ENCODE peak calls at places on chromosomes 3 and 15, in eight cellular contexts. C, K, N, A, H, R, W and M are unnamed samples.

GRCh38 chr15:60419752-60420151 is 22.0 kb upstream of the ANXA2 start:
- DNase-seq in C (no peak), N (no peak), W (no peak), K (peak; percentile 41), H (no peak), A (peak; percentile 76), R (no peak), M (no peak)

GRCh38 chr3:129314757-129315385 is 36.2 kb downstream of the HMCES start:
- DNase-seq in C (peak; percentile 90), R (peak; percentile 94), H (peak; percentile 87), K (peak; percentile 95), N (peak; percentile 88), A (peak; percentile 85), W (peak; percentile 98), M (peak; percentile 95)

GRCh38 chr15:91941871-91942270 is 88.4 kb downstream of the SLCO3A1 start:
- DNase-seq in N (no peak), W (no peak), H (no peak), C (no peak), R (no peak), K (peak; percentile 42), A (no peak), M (no peak)

GRCh38 chr3:110732420-110732819 is 339.2 kb upstream of the NECTIN3 start:
- DNase-seq in H (no peak), N (no peak), W (no peak), R (no peak), C (no peak), K (no peak), A (no peak), M (no peak)

GRCh38 chr3:197468866-197469382 is 86.8 kb downstream of the BDH1 start:
- DNase-seq in N (peak; percentile 72), C (no peak), H (no peak), W (no peak), A (peak; percentile 54), K (peak; percentile 62), R (no peak), M (no peak)

GRCh38 chr3:143885803-143886427 is 37.6 kb upstream of the SLC9A9 start:
- DNase-seq in R (no peak), N (peak; percentile 34), A (peak; percentile 17), W (peak; percentile 35), H (no peak), K (peak; percentile 67), C (no peak), M (no peak)

GRCh38 chr3:189331002-189331418 is 159.2 kb downstream of the TPRG1 start:
- DNase-seq in H (no peak), K (no peak), A (no peak), W (no peak), C (no peak), N (no peak), R (no peak), M (no peak)

GRCh38 chr3:157248590-157249425 is 88.9 kb upstream of the CCNL1 start:
- DNase-seq in A (peak; percentile 94), C (no peak), N (peak; percentile 59), R (no peak), W (no peak), H (peak; percentile 69), K (peak; percentile 93), M (no peak)

GRCh38 chr3:53227993-53228885 is 27.6 kb downstream of the TKT start:
- DNase-seq in K (no peak), H (peak; percentile 29), R (no peak), W (peak; percentile 41), A (no peak), N (no peak), C (no peak), M (no peak)

GRCh38 chr3:12986031-12986430 is 87.2 kb downstream of the IQSEC1 start:
- DNase-seq in K (no peak), W (no peak), H (no peak), A (no peak), R (peak; percentile 58), N (no peak), C (no peak), M (no peak)

GRCh38 chr3:129052675-129053074 is 7.9 kb upstream of the GP9 start:
- DNase-seq in N (peak; percentile 71), H (peak; percentile 78), R (peak; percentile 75), W (no peak), A (no peak), K (peak; percentile 14), C (no peak), M (no peak)

GRCh38 chr3:2036096-2036495 is 62.6 kb upstream of the CNTN4 start:
- DNase-seq in N (no peak), W (no peak), C (no peak), K (no peak), R (no peak), A (no peak), H (no peak), M (no peak)

GRCh38 chr15:73771380-73772095 is 18.4 kb upstream of the INSYN1 start:
- DNase-seq in A (no peak), H (no peak), C (no peak), K (no peak), R (no peak), N (no peak), W (peak; percentile 71), M (no peak)

GRCh38 chr3:176505878-176506621 is 691.2 kb downstream of the TBL1XR1 start:
- DNase-seq in R (no peak), C (no peak), H (no peak), K (no peak), N (no peak), W (peak; percentile 38), A (no peak), M (no peak)

GRCh38 chr3:56370991-56371775 is 97.1 kb downstream of the ERC2 start:
- DNase-seq in W (no peak), H (no peak), N (no peak), C (no peak), A (no peak), R (no peak), K (no peak), M (no peak)

GRCh38 chr15:41971893-41972340 is 440 bp downstream of the EHD4 start:
- DNase-seq in A (no peak), N (peak; percentile 22), C (no peak), W (peak; percentile 85), K (no peak), H (no peak), R (no peak), M (no peak)

GRCh38 chr15:47364671-47365141 is 352.6 kb upstream of the SEMA6D start:
- DNase-seq in R (no peak), H (no peak), W (no peak), C (no peak), K (no peak), A (no peak), N (no peak), M (no peak)

GRCh38 chr3:180700941-180701340 is 21.7 kb upstream of the CCDC39 start:
- DNase-seq in A (peak; percentile 14), C (no peak), H (no peak), N (no peak), K (no peak), W (no peak), R (no peak), M (no peak)

GRCh38 chr15:71003314-71003713 is 110.7 kb downstream of the LRRC49 start:
- DNase-seq in W (no peak), A (peak; percentile 68), K (no peak), R (no peak), C (no peak), N (no peak), H (no peak), M (no peak)

GRCh38 chr3:50486219-50486888 is 17.1 kb downstream of the CACNA2D2 start:
- DNase-seq in N (no peak), H (no peak), C (no peak), A (peak; percentile 36), K (no peak), W (no peak), R (no peak), M (no peak)

GRCh38 chr3:139466369-139466768 is 9.9 kb downstream of the RBP2 start:
- DNase-seq in C (no peak), H (no peak), N (no peak), A (no peak), R (no peak), K (no peak), W (no peak), M (no peak)

GRCh38 chr3:184110316-184110725 is 13.5 kb downstream of the HTR3E start:
- DNase-seq in K (peak; percentile 6), C (no peak), R (no peak), H (no peak), N (peak; percentile 2), W (no peak), A (peak; percentile 68), M (no peak)

GRCh38 chr3:115975353-115975752 is 352.0 kb downstream of the GAP43 start:
- DNase-seq in R (no peak), H (no peak), W (no peak), N (no peak), C (no peak), K (peak; percentile 70), A (peak; percentile 94), M (no peak)

DNA sequence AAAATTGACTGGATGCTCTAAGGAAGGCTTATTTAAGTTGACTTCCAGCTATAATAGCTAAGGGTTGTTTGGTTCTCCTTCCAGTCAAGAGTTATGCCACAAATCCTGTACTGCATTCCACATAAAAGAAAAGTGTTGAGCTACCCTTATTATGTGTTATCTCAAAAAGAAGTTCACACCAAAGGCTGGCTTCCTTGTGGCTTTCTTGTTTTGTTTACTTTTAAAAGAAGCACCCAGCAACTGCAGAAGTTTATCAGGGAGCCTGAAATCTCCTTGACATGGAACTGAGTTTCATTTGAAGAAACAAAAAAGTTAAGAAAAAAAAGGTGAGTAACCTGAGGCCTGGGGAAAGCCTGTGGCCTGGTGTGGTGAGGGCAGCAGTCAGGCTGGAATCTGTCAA is 10.2 kb downstream of the MGLL start:
- DNase-seq in K (no peak), C (no peak), R (no peak), H (no peak), N (no peak), W (no peak), A (no peak), M (no peak)
- H3K36me3 ChIP-seq in K (no peaks in the 10 kb centered on the region), C (peaks cover 46% of the 10 kb centered on the region), R (no peaks in the 10 kb centered on the region), H (peaks cover 83% of the 10 kb centered on the region), N (no peaks in the 10 kb centered on the region), W (no peaks in the 10 kb centered on the region), A (peaks cover 34% of the 10 kb centered on the region), M (peaks cover 4% of the 10 kb centered on the region)

DNA sequence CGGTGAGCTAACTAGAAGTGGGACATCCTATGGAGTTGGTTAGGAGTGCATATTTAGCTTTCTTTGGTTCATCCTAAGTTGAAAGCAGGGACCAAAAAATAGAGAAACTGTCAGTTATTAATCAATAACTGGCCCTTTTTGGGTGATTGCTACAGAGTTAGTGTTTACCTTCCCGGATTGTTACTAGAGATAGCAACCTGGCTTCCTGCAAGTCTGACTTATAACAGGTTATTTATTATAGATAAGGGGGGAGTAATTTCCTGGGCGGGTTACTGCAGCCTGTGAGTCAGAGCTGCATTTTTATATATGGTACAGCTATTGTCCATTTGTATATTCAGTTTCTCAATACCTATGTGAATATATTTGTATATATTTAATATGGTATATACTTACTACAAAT is 522.0 kb downstream of the MFSD1 start:
- DNase-seq in R (no peak), C (no peak), N (no peak), H (no peak), K (no peak), W (no peak), A (no peak), M (no peak)
- H3K36me3 ChIP-seq in R (no peaks in the 10 kb centered on the region), C (no peaks in the 10 kb centered on the region), N (no peaks in the 10 kb centered on the region), H (no peaks in the 10 kb centered on the region), K (no peaks in the 10 kb centered on the region), W (no peaks in the 10 kb centered on the region), A (no peaks in the 10 kb centered on the region), M (no peaks in the 10 kb centered on the region)

GRCh38 chr15:80758130-80758529 is 21.0 kb upstream of the CEMIP start:
- DNase-seq in A (no peak), C (no peak), H (no peak), R (no peak), N (no peak), W (no peak), K (no peak), M (no peak)
- H3K36me3 ChIP-seq in A (peaks cover 8% of the 10 kb centered on the region), C (peaks cover 17% of the 10 kb centered on the region), H (peaks cover 8% of the 10 kb centered on the region), R (peaks cover 4% of the 10 kb centered on the region), N (no peaks in the 10 kb centered on the region), W (no peaks in the 10 kb centered on the region), K (no peaks in the 10 kb centered on the region), M (no peaks in the 10 kb centered on the region)

GRCh38 chr3:15723624-15723884 is 74.2 kb downstream of the ANKRD28 start:
- DNase-seq in K (no peak), W (no peak), N (no peak), R (no peak), C (no peak), A (no peak), H (no peak), M (no peak)
- H3K36me3 ChIP-seq in K (peaks cover 4% of the 10 kb centered on the region), W (peaks cover 9% of the 10 kb centered on the region), N (no peaks in the 10 kb centered on the region), R (no peaks in the 10 kb centered on the region), C (peaks cover 22% of the 10 kb centered on the region), A (peaks cover 5% of the 10 kb centered on the region), H (peaks cover 48% of the 10 kb centered on the region), M (no peaks in the 10 kb centered on the region)